ENCODE peak calls at places on chromosomes 4 and X, in seven cellular contexts. B is nephron progenitor cell, J is cardiac fibroblast, K is GM10248, Q is tibial artery, L is NCI-H446 treated with DMSO at 0.1 percent for 48 hours, V is hippocampal formation. M is an unnamed sample.

GRCh38 chr4:11074581-11075241 is 354.0 kb downstream of the HS3ST1 start:
- DNase-seq in B (no peak), J (no peak), K (no peak), Q (no peak), L (no peak), V (no peak), M (no peak)

GRCh38 chr4:142264961-142265360 is 581.1 kb downstream of the INPP4B start:
- DNase-seq in B (no peak), J (peak), K (no peak), Q (no peak), L (no peak), V (no peak), M (no peak)

GRCh38 chr4:29278580-29278979 is 1441.6 kb upstream of the PCDH7 start:
- DNase-seq in B (no peak), J (peak), K (no peak), Q (no peak), L (no peak), V (no peak), M (peak)

GRCh38 chr4:6546681-6547447 is 28.1 kb upstream of the MAN2B2 start:
- DNase-seq in B (peak), J (peak), K (peak), Q (no peak), L (peak), V (no peak), M (peak)

GRCh38 chr4:155941085-155941484 is 12.6 kb downstream of the CTSO start:
- DNase-seq in B (no peak), J (no peak), K (no peak), Q (no peak), L (no peak), V (no peak), M (no peak)

GRCh38 chrX:131626681-131627296 is 82.9 kb downstream of the OR13H1 start:
- DNase-seq in B (no peak), J (peak), K (no peak), Q (no peak), L (no peak), V (no peak), M (no peak)

GRCh38 chr4:3375688-3376087 is 66.1 kb upstream of the HGFAC start:
- DNase-seq in B (no peak), J (peak), K (no peak), Q (no peak), L (peak), V (no peak), M (peak)

GRCh38 chr4:6263541-6264540 is 5.8 kb upstream of the WFS1 start:
- DNase-seq in B (peak), J (peak), K (peak), Q (no peak), L (no peak), V (no peak), M (no peak)

GRCh38 chrX:56745019-56745418 is 16.0 kb downstream of the NBDY start:
- DNase-seq in B (no peak), J (peak), K (no peak), Q (no peak), L (no peak), V (no peak), M (no peak)

GRCh38 chrX:117919755-117920154 is 196.9 kb downstream of the KLHL13 start:
- DNase-seq in B (no peak), J (no peak), K (no peak), Q (no peak), L (no peak), V (no peak), M (no peak)

GRCh38 chr4:81506731-81507130 is 35.0 kb upstream of the RASGEF1B start:
- DNase-seq in B (no peak), J (no peak), K (peak), Q (no peak), L (no peak), V (no peak), M (no peak)

GRCh38 chrX:48573690-48574269 is 504 bp upstream of the RBM3 start:
- DNase-seq in B (no peak), J (no peak), K (no peak), Q (peak), L (peak), V (no peak), M (no peak)

GRCh38 chrX:54446084-54446483 is 5.9 kb downstream of the TSR2 start:
- DNase-seq in B (no peak), J (no peak), K (no peak), Q (no peak), L (no peak), V (no peak), M (no peak)

GRCh38 chr4:64713256-64713840 is 304.1 kb upstream of the TECRL start:
- DNase-seq in B (no peak), J (peak), K (peak), Q (no peak), L (peak), V (no peak), M (no peak)

GRCh38 chrX:1492421-1493012 is 39.8 kb upstream of the ASMTL start:
- DNase-seq in B (no peak), J (no peak), K (no peak), Q (no peak), L (no peak), V (no peak), M (no peak)

GRCh38 chrX:85499400-85499799 is 119.9 kb upstream of the POF1B start:
- DNase-seq in B (no peak), J (no peak), K (no peak), Q (no peak), L (no peak), V (no peak), M (no peak)

GRCh38 chr4:152545088-152545487 is 9.2 kb upstream of the FBXW7 start:
- DNase-seq in B (no peak), J (no peak), K (no peak), Q (no peak), L (no peak), V (no peak), M (no peak)

GRCh38 chrX:131741103-131741581 is 197.3 kb downstream of the OR13H1 start:
- DNase-seq in B (no peak), J (no peak), K (no peak), Q (no peak), L (no peak), V (no peak), M (peak)

GRCh38 chrX:107666931-107667330 is 38.6 kb downstream of the PRPS1 start:
- DNase-seq in B (no peak), J (no peak), K (no peak), Q (no peak), L (no peak), V (no peak), M (no peak)

GRCh38 chr4:109506890-109507289 is 53.2 kb upstream of the MCUB start:
- DNase-seq in B (no peak), J (peak), K (no peak), Q (no peak), L (no peak), V (no peak), M (no peak)

GRCh38 chr4:83328486-83328885 is 6.2 kb downstream of the HPSE start:
- DNase-seq in B (no peak), J (no peak), K (no peak), Q (no peak), L (no peak), V (no peak), M (no peak)

GRCh38 chr4:38319456-38320348 is 344.3 kb upstream of the KLF3 start:
- DNase-seq in B (peak), J (peak), K (peak), Q (peak), L (peak), V (peak), M (peak)

GRCh38 chr4:125434136-125434535 is 119.4 kb downstream of the FAT4 start:
- DNase-seq in B (no peak), J (peak), K (no peak), Q (no peak), L (no peak), V (no peak), M (no peak)

GRCh38 chrX:116490091-116490490 is 27.3 kb upstream of the CT83 start:
- DNase-seq in B (no peak), J (peak), K (no peak), Q (no peak), L (no peak), V (no peak), M (no peak)

GRCh38 chrX:17081535-17081934 is 135.1 kb downstream of the REPS2 start:
- DNase-seq in B (no peak), J (peak), K (no peak), Q (no peak), L (no peak), V (no peak), M (no peak)

GRCh38 chr4:71616168-71616811 is 167.6 kb downstream of the GC start:
- DNase-seq in B (no peak), J (no peak), K (no peak), Q (no peak), L (no peak), V (no peak), M (no peak)

GRCh38 chr4:83386931-83387897 is 52.6 kb upstream of the HPSE start:
- DNase-seq in B (no peak), J (peak), K (no peak), Q (no peak), L (no peak), V (no peak), M (no peak)

GRCh38 chr4:66956426-66956825 is 588.9 kb downstream of the CENPC start:
- DNase-seq in B (no peak), J (no peak), K (no peak), Q (no peak), L (no peak), V (no peak), M (no peak)

GRCh38 chrX:119693996-119694451 is 1.1 kb upstream of the SEPTIN6 start:
- DNase-seq in B (peak), J (no peak), K (peak), Q (no peak), L (no peak), V (no peak), M (no peak)

GRCh38 chr4:45453258-45453841 is 670.5 kb downstream of the GABRG1 start:
- DNase-seq in B (peak), J (peak), K (peak), Q (no peak), L (peak), V (no peak), M (no peak)

GRCh38 chr4:85725727-85726170 is 250.8 kb downstream of the ARHGAP24 start:
- DNase-seq in B (no peak), J (no peak), K (peak), Q (peak), L (peak), V (no peak), M (no peak)

GRCh38 chr4:83329521-83330105 is 5.0 kb downstream of the HPSE start:
- DNase-seq in B (no peak), J (peak), K (no peak), Q (no peak), L (no peak), V (no peak), M (peak)

M was measured in pulmonary artery endothelial cell.